ENCODE peak calls at places on chromosomes 13 and 19, in five cellular contexts. J is cardiac muscle cell, O is heart right ventricle, E is heart left ventricle, M is upper lobe of left lung. G is an unnamed sample.

GRCh38 chr13:97460004-97460756 is 26.2 kb downstream of the RAP2A start:
- DNase-seq in J (no peak), O (no peak), E (no peak), M (no peak), G (no peak)

GRCh38 chr19:53907690-53908089 is 1.4 kb upstream of the CACNG7 start:
- DNase-seq in J (no peak), O (no peak), E (no peak), M (no peak), G (no peak)

GRCh38 chr19:3176715-3177501 is 1.7 kb upstream of the S1PR4 start:
- DNase-seq in J (no peak), O (no peak), E (no peak), M (peak; percentile 89), G (peak; percentile 48)

GRCh38 chr13:99606322-99607089 is 105.2 kb downstream of the TM9SF2 start:
- DNase-seq in J (peak; percentile 91), O (peak; percentile 94), E (peak; percentile 97), M (peak; percentile 93), G (peak; percentile 84)

GRCh38 chr13:63409791-63410351 is 1994.2 kb upstream of the PCDH20 start:
- DNase-seq in J (no peak), O (no peak), E (no peak), M (no peak), G (peak; percentile 12)

GRCh38 chr19:18098891-18099622 is 1.5 kb downstream of the MAST3 start:
- DNase-seq in J (no peak), O (no peak), E (no peak), M (no peak), G (no peak)

GRCh38 chr13:50037788-50038187 is 22.5 kb downstream of the KCNRG start:
- DNase-seq in J (no peak), O (no peak), E (no peak), M (no peak), G (no peak)

GRCh38 chr13:20174656-20175405 is 14.0 kb upstream of the GJA3 start:
- DNase-seq in J (no peak), O (peak; percentile 52), E (peak; percentile 74), M (peak; percentile 95), G (peak; percentile 90)

GRCh38 chr13:67574320-67575233 is 344.4 kb upstream of the PCDH9 start:
- DNase-seq in J (peak; percentile 15), O (no peak), E (no peak), M (no peak), G (no peak)

GRCh38 chr13:65855276-65855675 is 1374.9 kb downstream of the PCDH9 start:
- DNase-seq in J (no peak), O (no peak), E (no peak), M (no peak), G (no peak)

GRCh38 chr13:21719463-21719862 is 48.6 kb downstream of the FGF9 start:
- DNase-seq in J (no peak), O (no peak), E (no peak), M (no peak), G (no peak)

GRCh38 chr19:2274937-2275535 is 6.9 kb downstream of the PEAK3 start:
- DNase-seq in J (peak; percentile 77), O (peak; percentile 68), E (peak; percentile 78), M (peak; percentile 70), G (peak; percentile 89)

GRCh38 chr19:1269478-1270167 is 491 bp downstream of the CIRBP start:
- DNase-seq in J (peak; percentile 88), O (peak; percentile 87), E (peak; percentile 94), M (peak; percentile 86), G (peak; percentile 93)

GRCh38 chr13:73329355-73329754 is 270.6 kb downstream of the KLF5 start:
- DNase-seq in J (no peak), O (no peak), E (no peak), M (no peak), G (no peak)

GRCh38 chr19:44570984-44571684 is 41.7 kb upstream of the CEACAM20 start:
- DNase-seq in J (peak; percentile 86), O (peak; percentile 80), E (no peak), M (peak; percentile 71), G (peak; percentile 88)

GRCh38 chr19:15640294-15640903 is at the start of gene CYP4F3:
- DNase-seq in J (no peak), O (peak; percentile 43), E (peak; percentile 78), M (peak; percentile 85), G (peak; percentile 64)

GRCh38 chr19:3038214-3038613 is 9.1 kb upstream of the TLE2 start:
- DNase-seq in J (no peak), O (no peak), E (no peak), M (no peak), G (no peak)

GRCh38 chr13:73767747-73768315 is 366.4 kb downstream of the KLF12 start:
- DNase-seq in J (no peak), O (no peak), E (no peak), M (no peak), G (peak; percentile 54)

GRCh38 chr13:83940742-83941141 is 58.5 kb upstream of the SLITRK1 start:
- DNase-seq in J (no peak), O (no peak), E (no peak), M (no peak), G (no peak)

GRCh38 chr19:15238639-15239155 is 6.4 kb upstream of the EPHX3 start:
- DNase-seq in J (no peak), O (no peak), E (no peak), M (no peak), G (no peak)

GRCh38 chr13:52968074-52968700 is 60.4 kb upstream of the OLFM4 start:
- DNase-seq in J (peak; percentile 91), O (peak; percentile 63), E (peak; percentile 76), M (peak; percentile 73), G (peak; percentile 70)

GRCh38 chr13:49356224-49356623 is 87.6 kb downstream of the CAB39L start:
- DNase-seq in J (no peak), O (no peak), E (no peak), M (no peak), G (no peak)

GRCh38 chr19:1874554-1875185 is 10.6 kb downstream of the ABHD17A start:
- DNase-seq in J (no peak), O (no peak), E (no peak), M (no peak), G (no peak)

GRCh38 chr19:2983351-2984195 is 6.2 kb downstream of the TLE6 start:
- DNase-seq in J (peak; percentile 79), O (peak; percentile 75), E (peak; percentile 84), M (peak; percentile 66), G (peak; percentile 99)

GRCh38 chr19:40282209-40282580 is 3.0 kb downstream of the AKT2 start:
- DNase-seq in J (no peak), O (no peak), E (no peak), M (no peak), G (no peak)

GRCh38 chr13:77516342-77516789 is 19.1 kb upstream of the SCEL start:
- DNase-seq in J (no peak), O (no peak), E (no peak), M (no peak), G (peak; percentile 67)

GRCh38 chr13:87128006-87128405 is 543.2 kb upstream of the SLITRK5 start:
- DNase-seq in J (no peak), O (peak; percentile 4), E (no peak), M (no peak), G (peak; percentile 22)

GRCh38 chr19:12090807-12091206 is 26.3 kb downstream of the ZNF844 start:
- DNase-seq in J (peak; percentile 83), O (peak; percentile 70), E (peak; percentile 70), M (peak; percentile 64), G (peak; percentile 83)

GRCh38 chr13:29457299-29457698 is 138.2 kb downstream of the SLC7A1 start:
- DNase-seq in J (no peak), O (no peak), E (no peak), M (no peak), G (peak; percentile 50)

GRCh38 chr19:4369109-4369887 is 25.9 kb downstream of the MPND start:
- DNase-seq in J (no peak), O (peak; percentile 64), E (peak; percentile 79), M (peak; percentile 84), G (no peak)
- H3K4me3 ChIP-seq in J (no peak overlapping the region), O (peak overlapping the region; percentile 42), E (peak overlapping the region; percentile 50), M (peak overlapping the region; percentile 26), G (no peak overlapping the region)

GRCh38 chr13:23639672-23640275 is 69.6 kb downstream of the TNFRSF19 start:
- DNase-seq in J (no peak), O (no peak), E (no peak), M (no peak), G (no peak)

GRCh38 chr13:23634897-23635296 is 64.7 kb downstream of the TNFRSF19 start:
- DNase-seq in J (no peak), O (no peak), E (no peak), M (no peak), G (no peak)

GRCh38 chr13:23636360-23636759 is 66.1 kb downstream of the TNFRSF19 start:
- DNase-seq in J (no peak), O (no peak), E (no peak), M (no peak), G (no peak)

GRCh38 chr13:23642110-23642509 is 71.9 kb downstream of the TNFRSF19 start:
- DNase-seq in J (no peak), O (no peak), E (no peak), M (no peak), G (no peak)

DNA sequence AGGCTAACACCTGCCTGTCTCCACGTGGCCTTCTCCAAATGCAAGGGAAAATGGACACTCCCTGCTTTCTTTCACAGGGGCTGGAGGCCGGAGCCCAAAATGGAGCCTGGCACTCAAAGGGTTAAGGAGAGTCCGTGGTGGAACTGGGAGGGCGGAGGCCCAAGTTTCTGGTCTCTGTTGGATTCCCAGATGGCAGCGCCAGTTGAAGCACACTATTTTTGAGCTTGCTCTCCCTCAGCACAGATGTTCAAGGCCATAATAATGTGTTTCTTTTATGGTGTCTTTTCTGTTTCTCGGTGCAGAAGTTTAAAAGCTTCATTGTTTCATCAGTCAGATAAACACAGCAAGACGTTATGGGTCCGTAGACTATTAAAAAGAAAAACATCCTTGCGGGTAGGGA is 67.6 kb downstream of the TNFRSF19 start:
- DNase-seq in J (no peak), O (peak; percentile 34), E (no peak), M (no peak), G (no peak)
- H3K4me1 ChIP-seq in J (peaks cover 6% of the 10 kb centered on the region), O (peaks cover 46% of the 10 kb centered on the region), E (no peaks in the 10 kb centered on the region), M (no peaks in the 10 kb centered on the region), G (no peaks in the 10 kb centered on the region)

DNA sequence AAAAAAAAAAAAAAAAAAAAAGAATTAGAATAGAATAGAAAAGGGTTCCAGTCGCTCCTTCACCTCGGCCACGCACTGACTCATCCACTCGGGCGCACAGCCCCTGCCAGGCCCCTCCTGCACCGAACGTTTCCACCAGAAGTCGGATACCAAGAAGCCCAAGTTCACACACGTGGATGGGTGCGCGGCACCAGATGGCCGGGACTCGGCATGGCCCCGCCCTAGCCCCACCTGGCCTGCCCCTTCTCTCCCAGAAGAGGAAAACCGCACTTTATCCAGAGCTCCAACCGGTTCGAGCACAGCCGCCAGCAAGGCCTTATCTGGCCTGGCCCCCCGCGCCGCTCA is 5.9 kb downstream of the PRR36 start:
- DNase-seq in J (no peak), O (no peak), E (no peak), M (no peak), G (no peak)
- H3K4me3 ChIP-seq in J (peak overlapping the region; percentile 40), O (peak overlapping the region; percentile 50), E (peak overlapping the region; percentile 57), M (peak overlapping the region; percentile 52), G (peak overlapping the region; percentile 53)

GRCh38 chr19:13846533-13847032 is 30.4 kb upstream of the NANOS3 start:
- DNase-seq in J (peak; percentile 78), O (peak; percentile 92), E (peak; percentile 94), M (peak; percentile 96), G (peak; percentile 82)
- H3K4me1 ChIP-seq in J (peaks cover 32% of the 10 kb centered on the region), O (peaks cover 76% of the 10 kb centered on the region), E (peaks cover 20% of the 10 kb centered on the region), M (peaks cover 58% of the 10 kb centered on the region), G (peaks cover 51% of the 10 kb centered on the region)

GRCh38 chr19:10600149-10600548 is 13.0 kb upstream of the AP1M2 start:
- DNase-seq in J (no peak), O (no peak), E (no peak), M (no peak), G (no peak)
- H3K4me3 ChIP-seq in J (no peak overlapping the region), O (no peak overlapping the region), E (no peak overlapping the region), M (no peak overlapping the region), G (no peak overlapping the region)

G was measured in A673.